ENCODE peak calls at places on chromosomes 16 and 17, in four cellular contexts. O is stimulated activated CD8-positive, alpha-beta memory T cell treated with anti-CD3 and anti-CD28 coated beads, Interleukin-4, amount 100 ng/mL, for 48 hours; K is MV-4-11; H is epithelial cell of esophagus. F is an unnamed sample.

GRCh38 chr17:17506181-17506741 is 10.1 kb upstream of the RASD1 start:
- DNase-seq in O (no peak), K (no peak), H (no peak), F (no peak)

GRCh38 chr16:53098526-53099317 is 43.9 kb downstream of the CHD9 start:
- DNase-seq in O (peak; percentile 53), K (peak; percentile 98), H (peak; percentile 71), F (peak; percentile 91)

GRCh38 chr17:7403043-7403901 is 625 bp downstream of the TMEM256 start:
- DNase-seq in O (peak; percentile 57), K (no peak), H (no peak), F (no peak)

GRCh38 chr17:81194225-81194760 is 28.3 kb upstream of the AATK start:
- DNase-seq in O (no peak), K (no peak), H (no peak), F (no peak)

GRCh38 chr17:38617967-38618760 is 12.4 kb upstream of the SRCIN1 start:
- DNase-seq in O (no peak), K (no peak), H (no peak), F (no peak)

GRCh38 chr17:54111576-54111975 is 288.8 kb downstream of the KIF2B start:
- DNase-seq in O (no peak), K (no peak), H (no peak), F (no peak)

GRCh38 chr17:7929158-7930029 is at the start of gene KCNAB3:
- DNase-seq in O (peak; percentile 58), K (peak; percentile 66), H (peak; percentile 87), F (no peak)

GRCh38 chr16:20897253-20897896 is 2.8 kb downstream of the DCUN1D3 start:
- DNase-seq in O (no peak), K (peak; percentile 59), H (peak; percentile 74), F (no peak)

GRCh38 chr17:9905902-9906301 is 831 bp upstream of the RCVRN start:
- DNase-seq in O (peak; percentile 61), K (peak; percentile 9), H (no peak), F (peak; percentile 38)

GRCh38 chr16:23866628-23867027 is 30.8 kb downstream of the PRKCB start:
- DNase-seq in O (no peak), K (no peak), H (no peak), F (no peak)

GRCh38 chr16:12582696-12583095 is 221.0 kb downstream of the CPPED1 start:
- DNase-seq in O (no peak), K (no peak), H (no peak), F (no peak)

GRCh38 chr16:10579965-10580918 is at the start of gene EMP2:
- DNase-seq in O (peak; percentile 26), K (peak; percentile 32), H (peak; percentile 78), F (peak; percentile 73)

GRCh38 chr16:76222087-76222486 is 55.1 kb upstream of the CNTNAP4 start:
- DNase-seq in O (no peak), K (no peak), H (no peak), F (no peak)

GRCh38 chr16:3728424-3729160 is 11.3 kb upstream of the TRAP1 start:
- DNase-seq in O (no peak), K (no peak), H (no peak), F (no peak)

GRCh38 chr17:19311421-19312215 is 50.9 kb downstream of the B9D1 start:
- DNase-seq in O (no peak), K (peak; percentile 87), H (no peak), F (no peak)

GRCh38 chr16:88737298-88738166 is 31.2 kb downstream of the CTU2 start:
- DNase-seq in O (peak; percentile 81), K (peak; percentile 48), H (peak; percentile 74), F (peak; percentile 73)

GRCh38 chr17:29412780-29413565 is 22.8 kb downstream of the TAOK1 start:
- DNase-seq in O (no peak), K (peak; percentile 44), H (peak; percentile 53), F (no peak)

GRCh38 chr16:86929149-86929871 is 351.0 kb downstream of the FOXL1 start:
- DNase-seq in O (no peak), K (no peak), H (peak; percentile 73), F (no peak)

GRCh38 chr16:11750056-11750455 is 7.4 kb upstream of the TXNDC11 start:
- DNase-seq in O (no peak), K (no peak), H (no peak), F (no peak)

GRCh38 chr17:8859029-8859803 is 8.3 kb downstream of the PIK3R6 start:
- DNase-seq in O (peak; percentile 59), K (peak; percentile 85), H (peak; percentile 37), F (peak; percentile 46)

GRCh38 chr17:57946798-57947358 is 8.3 kb downstream of the CUEDC1 start:
- DNase-seq in O (no peak), K (peak; percentile 89), H (peak; percentile 74), F (peak; percentile 85)

GRCh38 chr16:73546351-73546845 is 498.5 kb upstream of the ZFHX3 start:
- DNase-seq in O (no peak), K (no peak), H (no peak), F (no peak)

GRCh38 chr17:55852734-55853133 is 101.9 kb downstream of the PCTP start:
- DNase-seq in O (no peak), K (peak; percentile 73), H (no peak), F (peak; percentile 37)

GRCh38 chr17:46769531-46770438 is 48.7 kb downstream of the WNT3 start:
- DNase-seq in O (peak; percentile 29), K (no peak), H (no peak), F (no peak)

GRCh38 chr17:33389506-33390141 is 96.5 kb upstream of the ASIC2 start:
- DNase-seq in O (no peak), K (no peak), H (no peak), F (no peak)

GRCh38 chr17:51000835-51001638 is 119.6 kb downstream of the SPAG9 start:
- DNase-seq in O (no peak), K (peak; percentile 50), H (peak; percentile 67), F (peak; percentile 74)

GRCh38 chr17:18219016-18219415 is 6.4 kb upstream of the LLGL1 start:
- DNase-seq in O (no peak), K (no peak), H (no peak), F (peak; percentile 21)

GRCh38 chr17:2302740-2303277 is 776 bp downstream of the SMG6 start:
- DNase-seq in O (no peak), K (no peak), H (peak; percentile 24), F (no peak)

GRCh38 chr17:2283302-2283701 is 20.3 kb downstream of the SMG6 start:
- DNase-seq in O (no peak), K (no peak), H (no peak), F (no peak)

GRCh38 chr17:44417553-44417952 is 28.1 kb upstream of the ITGA2B start:
- DNase-seq in O (no peak), K (peak; percentile 12), H (peak; percentile 96), F (no peak)

GRCh38 chr17:79601604-79602420 is 9.0 kb downstream of the RBFOX3 start:
- DNase-seq in O (no peak), K (no peak), H (no peak), F (no peak)

GRCh38 chr17:34673995-34674900 is 94.9 kb downstream of the TMEM132E start:
- DNase-seq in O (no peak), K (no peak), H (no peak), F (no peak)

GRCh38 chr17:65345261-65346060 is 208.3 kb downstream of the RGS9 start:
- DNase-seq in O (peak; percentile 39), K (no peak), H (no peak), F (no peak)

GRCh38 chr17:63276376-63276775 is 169.7 kb downstream of the CYB561 start:
- DNase-seq in O (no peak), K (no peak), H (no peak), F (no peak)

GRCh38 chr17:57281887-57282653 is 25.7 kb downstream of the MSI2 start:
- DNase-seq in O (no peak), K (no peak), H (no peak), F (peak; percentile 54)

GRCh38 chr17:77607606-77608005 is 350.9 kb upstream of the TNRC6C start:
- DNase-seq in O (no peak), K (no peak), H (no peak), F (no peak)

GRCh38 chr16:12547608-12547922 is 256.1 kb downstream of the CPPED1 start:
- DNase-seq in O (no peak), K (no peak), H (no peak), F (no peak)

GRCh38 chr17:73228748-73229236 is 32.9 kb downstream of the CPSF4L start:
- DNase-seq in O (peak; percentile 33), K (peak; percentile 71), H (peak; percentile 87), F (peak; percentile 15)

GRCh38 chr17:16820979-16821543 is 131.0 kb downstream of the CCDC144A start:
- DNase-seq in O (no peak), K (no peak), H (no peak), F (no peak)

F was measured in KBM-7.